ENCODE peak calls at places on chromosomes 5 and 9, in four cellular contexts. One of them, this sample, is unnamed.

GRCh38 chr5:135973323-135974018 is 18.7 kb upstream of the LECT2 start:
- DNase-seq in A549: peak
- DNase-seq in K562: no peak
- DNase-seq in endothelial cell of umbilical vein: no peak
- DNase-seq in this sample: no peak

GRCh38 chr5:149940941-149941644 is 3.5 kb downstream of the PDE6A start:
- DNase-seq in A549: no peak
- DNase-seq in K562: no peak
- DNase-seq in endothelial cell of umbilical vein: no peak
- DNase-seq in this sample: peak

GRCh38 chr5:3226171-3226570 is 369.5 kb upstream of the IRX1 start:
- DNase-seq in A549: no peak
- DNase-seq in K562: no peak
- DNase-seq in endothelial cell of umbilical vein: no peak
- DNase-seq in this sample: no peak

GRCh38 chr9:20428976-20429375 is 193.3 kb downstream of the MLLT3 start:
- DNase-seq in A549: no peak
- DNase-seq in K562: no peak
- DNase-seq in endothelial cell of umbilical vein: no peak
- DNase-seq in this sample: no peak

GRCh38 chr5:133324058-133324457 is 272.2 kb downstream of the HSPA4 start:
- DNase-seq in A549: no peak
- DNase-seq in K562: no peak
- DNase-seq in endothelial cell of umbilical vein: no peak
- DNase-seq in this sample: no peak

GRCh38 chr5:79564798-79565279 is 47.4 kb upstream of the TENT2 start:
- DNase-seq in A549: no peak
- DNase-seq in K562: no peak
- DNase-seq in endothelial cell of umbilical vein: no peak
- DNase-seq in this sample: no peak

GRCh38 chr5:175629793-175630192 is 28.1 kb upstream of the HRH2 start:
- DNase-seq in A549: peak
- DNase-seq in K562: no peak
- DNase-seq in endothelial cell of umbilical vein: no peak
- DNase-seq in this sample: no peak

GRCh38 chr5:147753783-147754182 is 28.7 kb downstream of the JAKMIP2 start:
- DNase-seq in A549: no peak
- DNase-seq in K562: no peak
- DNase-seq in endothelial cell of umbilical vein: no peak
- DNase-seq in this sample: no peak

GRCh38 chr9:10265102-10265708 is 347.6 kb downstream of the PTPRD start:
- DNase-seq in A549: no peak
- DNase-seq in K562: no peak
- DNase-seq in endothelial cell of umbilical vein: peak
- DNase-seq in this sample: no peak

GRCh38 chr5:15021286-15022046 is 149.9 kb upstream of the ANKH start:
- DNase-seq in A549: no peak
- DNase-seq in K562: no peak
- DNase-seq in endothelial cell of umbilical vein: no peak
- DNase-seq in this sample: peak

GRCh38 chr9:109382182-109382581 is 61.3 kb upstream of the EPB41L4B start:
- DNase-seq in A549: no peak
- DNase-seq in K562: no peak
- DNase-seq in endothelial cell of umbilical vein: no peak
- DNase-seq in this sample: no peak

GRCh38 chr9:123927625-123928308 is 2.2 kb downstream of the DENND1A start:
- DNase-seq in A549: no peak
- DNase-seq in K562: peak
- DNase-seq in endothelial cell of umbilical vein: no peak
- DNase-seq in this sample: peak

GRCh38 chr9:122261469-122261881 is 3.2 kb downstream of the RBM18 start:
- DNase-seq in A549: peak
- DNase-seq in K562: peak
- DNase-seq in endothelial cell of umbilical vein: peak
- DNase-seq in this sample: peak

GRCh38 chr9:135732569-135733257 is 30.7 kb downstream of the KCNT1 start:
- DNase-seq in A549: peak
- DNase-seq in K562: no peak
- DNase-seq in endothelial cell of umbilical vein: no peak
- DNase-seq in this sample: no peak

GRCh38 chr5:137313526-137314175 is 185.5 kb downstream of the SPOCK1 start:
- DNase-seq in A549: no peak
- DNase-seq in K562: no peak
- DNase-seq in endothelial cell of umbilical vein: no peak
- DNase-seq in this sample: no peak

GRCh38 chr9:83775932-83776331 is 41.6 kb downstream of the GKAP1 start:
- DNase-seq in A549: no peak
- DNase-seq in K562: no peak
- DNase-seq in endothelial cell of umbilical vein: no peak
- DNase-seq in this sample: no peak

GRCh38 chr9:134152488-134152887 is 11.9 kb downstream of the RNU6ATAC start:
- DNase-seq in A549: no peak
- DNase-seq in K562: no peak
- DNase-seq in endothelial cell of umbilical vein: no peak
- DNase-seq in this sample: no peak
- TF ChIP-seq CTCF in A549: no peak
- TF ChIP-seq CTCF in K562: no peak
- TF ChIP-seq CTCF in endothelial cell of umbilical vein: no peak
- TF ChIP-seq CTCF in this sample: no peak

DNA sequence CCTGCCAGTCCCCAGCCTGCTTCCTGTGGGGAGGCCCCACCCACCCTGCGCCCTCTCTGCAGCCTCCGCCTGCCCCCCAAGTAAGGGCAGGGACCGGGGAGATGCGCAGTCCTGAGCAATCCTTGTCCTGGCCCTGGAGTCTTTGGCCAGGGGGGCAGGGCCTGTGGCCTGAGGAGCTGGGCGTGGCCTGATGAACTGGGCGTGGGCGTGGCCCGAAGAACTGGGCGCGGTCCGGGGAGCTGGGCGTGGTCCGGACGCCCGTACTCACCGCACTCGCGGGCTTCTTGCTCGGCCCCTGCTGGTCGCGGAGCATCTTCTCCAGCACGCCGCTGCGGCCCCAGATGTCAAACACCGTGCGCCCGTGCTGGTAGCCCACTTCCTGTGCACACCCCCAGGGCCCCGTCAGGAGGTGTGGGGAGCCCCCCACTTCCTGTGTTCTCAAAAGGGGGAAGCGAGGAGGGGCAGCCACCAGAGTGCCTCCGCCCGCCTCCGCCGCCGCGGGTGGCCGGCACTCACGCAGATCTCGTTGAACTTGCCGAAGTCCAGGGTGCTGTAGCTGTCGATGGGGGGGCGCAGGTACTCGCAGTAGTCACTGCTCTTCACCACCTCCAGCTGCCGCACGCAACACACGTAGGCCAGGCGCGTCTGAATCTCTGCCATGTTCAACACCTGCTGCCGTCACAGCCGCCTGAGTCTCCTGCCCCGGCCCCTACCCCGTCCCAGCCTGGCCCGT is 2.7 kb upstream of the NSMF start:
- DNase-seq in A549: peak
- DNase-seq in K562: peak
- DNase-seq in endothelial cell of umbilical vein: peak
- DNase-seq in this sample: peak
- TF ChIP-seq MYC in A549: no peak
- TF ChIP-seq MYC in K562: peak
- TF ChIP-seq MYC in endothelial cell of umbilical vein: no peak
- TF ChIP-seq MYC in this sample: no peak

GRCh38 chr5:169300468-169301385 is at the start of gene SLIT3:
- DNase-seq in A549: peak
- DNase-seq in K562: no peak
- DNase-seq in endothelial cell of umbilical vein: peak
- DNase-seq in this sample: no peak
- TF ChIP-seq CTCF in A549: peak
- TF ChIP-seq CTCF in K562: no peak
- TF ChIP-seq CTCF in endothelial cell of umbilical vein: no peak
- TF ChIP-seq CTCF in this sample: no peak

DNA sequence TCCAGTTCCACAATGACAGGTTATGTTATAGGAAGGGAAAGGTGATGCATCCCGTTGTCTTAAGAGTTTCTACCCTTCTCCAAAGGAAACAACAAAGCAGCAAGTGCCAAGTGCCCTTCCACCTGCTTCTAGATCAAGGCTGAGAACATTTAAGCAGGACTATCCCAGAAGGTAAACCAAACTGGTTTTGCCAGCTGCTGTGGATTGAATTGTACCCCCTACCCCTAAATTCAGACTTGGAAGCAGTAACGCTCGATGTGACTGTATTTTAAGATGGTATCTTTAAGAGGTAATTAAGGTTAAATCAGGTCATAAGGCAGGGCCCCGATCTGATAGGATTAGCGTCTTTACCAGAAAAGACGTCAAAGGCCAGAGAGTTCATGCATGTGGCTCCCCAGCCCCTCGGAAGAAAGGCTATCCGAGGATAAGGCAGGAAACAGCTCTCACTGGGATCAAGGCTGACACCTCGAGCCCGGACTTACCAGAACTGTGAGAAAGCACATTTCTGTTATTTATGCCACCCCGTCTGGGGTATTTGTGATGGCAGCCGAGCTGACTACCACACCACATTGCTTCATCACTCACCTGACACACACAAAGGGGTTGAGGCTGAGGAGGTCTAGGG is 179.1 kb upstream of the RAI14 start:
- DNase-seq in A549: no peak
- DNase-seq in K562: no peak
- DNase-seq in endothelial cell of umbilical vein: no peak
- DNase-seq in this sample: no peak
- TF ChIP-seq MYC in A549: no peak
- TF ChIP-seq MYC in K562: no peak
- TF ChIP-seq MYC in endothelial cell of umbilical vein: no peak
- TF ChIP-seq MYC in this sample: no peak

DNA sequence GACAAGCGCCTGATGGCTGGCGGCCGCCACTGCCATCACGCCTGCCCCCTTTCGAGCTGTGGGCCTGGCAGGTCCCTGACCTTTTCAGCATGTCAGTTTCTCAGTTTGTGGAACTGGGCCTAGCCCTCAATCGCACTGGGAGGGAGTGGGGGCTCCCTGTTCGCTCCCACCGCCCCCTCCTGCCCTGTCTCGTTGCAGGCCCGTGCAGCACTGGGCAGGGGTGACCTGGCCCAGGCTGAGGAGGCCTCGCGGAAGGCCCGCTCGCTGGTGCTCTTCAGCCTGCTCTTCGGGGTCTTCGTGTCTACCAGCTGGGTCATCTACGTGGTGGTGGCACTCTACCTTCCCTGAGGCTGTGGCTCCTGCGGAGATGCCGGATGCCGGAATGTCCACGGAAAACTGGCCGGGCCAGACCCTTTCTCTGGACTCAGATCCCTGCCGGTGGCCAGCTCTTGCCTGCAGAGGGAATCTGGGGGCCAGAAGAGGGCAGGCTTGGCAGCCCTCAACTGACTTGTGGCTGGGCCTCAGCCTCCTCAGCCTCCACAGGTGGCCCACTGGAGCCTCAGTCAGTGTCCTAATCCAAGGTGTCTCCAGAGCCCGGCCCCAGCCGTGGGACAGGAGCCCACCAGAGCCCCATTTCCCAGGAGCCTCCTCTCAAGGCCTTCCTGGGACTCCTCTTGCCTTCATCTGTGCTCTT is 12.7 kb downstream of the PRRT1B start:
- DNase-seq in A549: no peak
- DNase-seq in K562: no peak
- DNase-seq in endothelial cell of umbilical vein: no peak
- DNase-seq in this sample: no peak
- TF ChIP-seq CTCF in A549: no peak
- TF ChIP-seq CTCF in K562: no peak
- TF ChIP-seq CTCF in endothelial cell of umbilical vein: no peak
- TF ChIP-seq CTCF in this sample: no peak

GRCh38 chr5:180129291-180130190 is 58.0 kb upstream of the RNF130 start:
- DNase-seq in A549: no peak
- DNase-seq in K562: no peak
- DNase-seq in endothelial cell of umbilical vein: no peak
- DNase-seq in this sample: no peak

GRCh38 chr5:180130291-180130869 is 58.8 kb upstream of the RNF130 start:
- DNase-seq in A549: no peak
- DNase-seq in K562: no peak
- DNase-seq in endothelial cell of umbilical vein: no peak
- DNase-seq in this sample: no peak

GRCh38 chr5:180133060-180133459 is 61.5 kb upstream of the RNF130 start:
- DNase-seq in A549: no peak
- DNase-seq in K562: no peak
- DNase-seq in endothelial cell of umbilical vein: no peak
- DNase-seq in this sample: no peak

GRCh38 chr5:180128671-180129261 is 57.2 kb upstream of the RNF130 start:
- DNase-seq in A549: no peak
- DNase-seq in K562: no peak
- DNase-seq in endothelial cell of umbilical vein: no peak
- DNase-seq in this sample: no peak

GRCh38 chr5:180130876-180131740 is 59.5 kb upstream of the RNF130 start:
- DNase-seq in A549: no peak
- DNase-seq in K562: no peak
- DNase-seq in endothelial cell of umbilical vein: no peak
- DNase-seq in this sample: no peak
- TF ChIP-seq MYC in A549: no peak
- TF ChIP-seq MYC in K562: no peak
- TF ChIP-seq MYC in endothelial cell of umbilical vein: no peak
- TF ChIP-seq MYC in this sample: no peak

This sample was measured in NB4.